ENCODE peak calls at places on chromosomes 7 and 10, in ten cellular contexts. D is PC-9, V is uterus, A is pancreas, F is tibial artery, K is astrocyte, B is body of pancreas, Z is fibroblast of lung, X is spleen, E is upper lobe of right lung. I is an unnamed sample.

GRCh38 chr7:82210422-82211184 is 233.0 kb downstream of the CACNA2D1 start:
- DNase-seq in B (no peak), K (no peak), V (no peak), A (no peak), F (no peak), Z (no peak), E (no peak), X (no peak), D (no peak), I (no peak)

GRCh38 chr10:31419394-31420063 is 100.5 kb downstream of the ZEB1 start:
- DNase-seq in F (no peak), E (no peak), D (no peak), K (peak; percentile 94), X (no peak), B (no peak), V (no peak), Z (peak; percentile 96), A (no peak), I (no peak)

GRCh38 chr10:118922972-118923371 is 106.5 kb upstream of the NANOS1 start:
- DNase-seq in V (no peak), X (no peak), A (no peak), D (no peak), K (no peak), Z (no peak), B (no peak), F (no peak), E (no peak), I (no peak)

GRCh38 chr7:131586759-131587158 is 30.3 kb upstream of the PODXL start:
- DNase-seq in B (no peak), A (no peak), K (no peak), F (no peak), X (no peak), V (no peak), Z (no peak), E (no peak), D (no peak), I (no peak)

GRCh38 chr7:134865001-134865845 is 85.8 kb downstream of the CALD1 start:
- DNase-seq in Z (peak; percentile 63), B (no peak), K (peak; percentile 64), V (no peak), D (no peak), F (no peak), A (no peak), X (no peak), E (no peak), I (no peak)

GRCh38 chr10:68153473-68154210 is 44.4 kb downstream of the MYPN start:
- DNase-seq in B (peak; percentile 62), D (peak; percentile 100), Z (peak; percentile 98), E (no peak), K (peak; percentile 99), F (no peak), V (no peak), A (peak; percentile 31), X (no peak), I (peak; percentile 76)

GRCh38 chr10:61749271-61749670 is 86.5 kb downstream of the CABCOCO1 start:
- DNase-seq in F (no peak), X (no peak), B (no peak), Z (no peak), D (no peak), E (no peak), V (no peak), A (no peak), K (no peak), I (no peak)

GRCh38 chr7:22576941-22577927 is 77.2 kb upstream of the STEAP1B start:
- DNase-seq in A (peak; percentile 27), E (no peak), X (no peak), K (peak; percentile 99), F (peak; percentile 72), D (peak; percentile 100), Z (peak; percentile 99), V (peak; percentile 45), B (peak; percentile 74), I (no peak)

GRCh38 chr10:97685395-97685958 is 1.6 kb downstream of the AVPI1 start:
- DNase-seq in V (no peak), F (no peak), X (no peak), Z (peak; percentile 12), D (peak; percentile 63), A (peak; percentile 45), B (peak; percentile 36), K (no peak), E (peak; percentile 67), I (peak; percentile 96)

GRCh38 chr10:69475433-69475830 is 24.2 kb downstream of the TSPAN15 start:
- DNase-seq in D (no peak), X (no peak), V (no peak), B (no peak), A (no peak), Z (no peak), F (no peak), K (no peak), E (no peak), I (no peak)

GRCh38 chr10:132446661-132447445 is 49.9 kb downstream of the PWWP2B start:
- DNase-seq in K (no peak), A (peak; percentile 86), V (peak; percentile 60), F (no peak), B (peak; percentile 86), E (peak; percentile 89), X (peak; percentile 94), D (peak; percentile 72), Z (peak; percentile 33), I (peak; percentile 43)

GRCh38 chr7:87339373-87339897 is 6.0 kb upstream of the CROT start:
- DNase-seq in F (no peak), B (no peak), X (no peak), A (no peak), E (no peak), V (no peak), Z (no peak), D (no peak), K (no peak), I (no peak)

GRCh38 chr7:130559184-130559583 is 67.3 kb downstream of the MEST start:
- DNase-seq in Z (no peak), F (no peak), A (no peak), D (no peak), V (no peak), X (no peak), E (no peak), B (no peak), K (no peak), I (no peak)

GRCh38 chr10:70811881-70812280 is 3.9 kb upstream of the SGPL1 start:
- DNase-seq in Z (no peak), X (no peak), K (no peak), V (no peak), D (no peak), E (no peak), A (no peak), B (no peak), F (no peak), I (peak; percentile 24)

GRCh38 chr7:20165146-20165510 is 52.1 kb downstream of the MACC1 start:
- DNase-seq in B (no peak), D (no peak), K (no peak), E (no peak), X (no peak), V (no peak), A (no peak), Z (no peak), F (no peak), I (no peak)

GRCh38 chr10:110600487-110601101 is 33.1 kb downstream of the SMC3 start:
- DNase-seq in K (peak; percentile 36), A (no peak), Z (peak; percentile 52), B (peak; percentile 45), V (no peak), D (peak; percentile 39), F (no peak), X (no peak), E (no peak), I (peak; percentile 81)
- H3K36me3 ChIP-seq in K (peaks cover 20% of the 10 kb centered on the region), A (peaks cover 57% of the 10 kb centered on the region), Z (peaks cover 4% of the 10 kb centered on the region), B (no peaks in the 10 kb centered on the region), V (no peaks in the 10 kb centered on the region), D (peaks cover 14% of the 10 kb centered on the region), F (peaks cover 63% of the 10 kb centered on the region), X (peaks cover 11% of the 10 kb centered on the region), E (peaks cover 79% of the 10 kb centered on the region), I (peaks cover 64% of the 10 kb centered on the region)

GRCh38 chr7:1409555-1409954 is 49.7 kb downstream of the MICALL2 start:
- DNase-seq in V (no peak), K (no peak), B (no peak), D (no peak), E (no peak), Z (no peak), A (no peak), X (no peak), F (no peak), I (no peak)
- H3K27me3 ChIP-seq in V (no peaks in the 10 kb centered on the region), K (peaks cover 15% of the 10 kb centered on the region), B (peaks cover 35% of the 10 kb centered on the region), D (peaks cover 75% of the 10 kb centered on the region), E (peaks cover 52% of the 10 kb centered on the region), Z (peaks cover 13% of the 10 kb centered on the region), A (no peaks in the 10 kb centered on the region), X (peaks cover 52% of the 10 kb centered on the region), F (no peaks in the 10 kb centered on the region), I (peaks cover 15% of the 10 kb centered on the region)

DNA sequence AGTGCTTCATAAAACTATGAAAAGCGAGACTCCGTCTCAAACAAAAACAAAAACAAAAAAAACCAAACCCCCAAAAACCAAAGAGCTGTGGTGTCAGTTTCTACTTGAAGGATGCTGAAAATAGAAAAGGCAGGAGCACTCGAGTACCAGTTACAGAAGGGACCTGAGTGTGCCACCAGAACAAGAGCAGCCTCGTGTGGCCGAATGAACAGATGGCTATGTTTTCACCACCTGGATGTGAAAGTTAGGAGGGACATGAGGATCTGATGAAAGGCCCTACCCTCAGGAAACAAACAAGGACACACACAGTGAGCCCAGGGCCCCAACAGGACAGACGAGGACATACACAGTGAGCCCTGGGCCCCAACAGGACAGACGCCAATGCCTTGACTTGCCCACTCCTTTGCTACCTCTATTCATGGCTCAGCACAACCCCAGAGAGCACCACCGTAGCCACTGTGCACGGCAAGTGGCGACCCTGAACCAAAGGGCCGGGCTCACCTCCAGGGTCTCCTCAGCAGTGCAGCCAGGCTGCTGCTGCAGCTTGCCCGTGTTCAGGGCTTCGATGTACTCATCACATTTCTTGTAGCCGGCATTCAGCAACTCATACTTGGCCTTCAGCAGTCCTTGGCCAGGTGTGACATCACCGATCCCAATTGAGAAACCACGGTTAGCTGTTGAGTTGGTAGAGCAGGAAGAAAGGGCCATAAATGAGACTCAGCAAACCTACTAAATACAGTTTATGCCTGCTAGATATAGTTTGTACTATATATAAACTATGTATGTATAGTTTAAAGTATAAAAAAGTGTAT is 24.9 kb downstream of the POLR3A start:
- DNase-seq in A (no peak), V (no peak), Z (no peak), B (peak; percentile 12), K (no peak), X (no peak), D (peak; percentile 34), E (no peak), F (no peak), I (no peak)
- H3K36me3 ChIP-seq in A (peaks cover 74% of the 10 kb centered on the region), V (no peaks in the 10 kb centered on the region), Z (peaks cover 18% of the 10 kb centered on the region), B (peaks cover 16% of the 10 kb centered on the region), K (peaks cover 84% of the 10 kb centered on the region), X (peaks cover 10% of the 10 kb centered on the region), D (peaks cover 74% of the 10 kb centered on the region), E (peaks cover 98% of the 10 kb centered on the region), F (peaks cover 93% of the 10 kb centered on the region), I (peaks cover 76% of the 10 kb centered on the region)

DNA sequence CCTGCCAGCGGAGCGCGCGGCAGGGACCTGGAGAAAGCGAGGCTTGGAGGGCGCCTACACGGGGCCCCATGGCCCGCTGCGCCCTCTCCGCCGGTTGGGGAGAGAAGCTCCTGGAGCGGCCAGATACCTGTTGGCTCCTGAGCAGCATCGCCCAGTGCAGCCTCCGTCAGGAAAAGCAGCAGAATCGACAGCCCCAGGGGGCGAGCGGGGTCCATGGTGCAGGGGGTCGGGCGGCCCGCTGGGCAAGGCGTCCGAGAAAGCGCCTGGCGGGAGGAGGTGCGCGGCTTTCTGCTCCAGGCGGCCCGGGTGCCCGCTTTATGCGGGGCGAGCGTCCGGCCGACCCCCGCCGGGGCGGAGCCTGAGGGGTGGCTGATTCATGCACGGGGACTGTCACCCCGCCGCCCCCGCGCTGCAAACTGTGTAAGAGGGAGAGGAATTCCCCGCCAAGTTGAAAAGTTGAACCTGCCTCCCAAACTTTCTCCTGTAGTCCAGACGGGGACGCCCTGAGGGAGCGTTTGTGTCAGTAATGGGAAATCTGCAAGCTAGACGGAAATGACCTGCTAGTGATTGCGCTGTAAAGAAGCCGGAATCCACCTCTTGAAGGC is at the start of gene TFPI2:
- DNase-seq in E (peak; percentile 65), Z (peak; percentile 85), X (peak; percentile 72), V (peak; percentile 64), K (peak; percentile 82), F (peak; percentile 65), D (peak; percentile 89), B (peak; percentile 72), A (peak; percentile 54), I (peak; percentile 62)
- H3K27me3 ChIP-seq in E (peaks cover 22% of the 10 kb centered on the region), Z (no peaks in the 10 kb centered on the region), X (peaks cover 8% of the 10 kb centered on the region), V (no peaks in the 10 kb centered on the region), K (no peaks in the 10 kb centered on the region), F (no peaks in the 10 kb centered on the region), D (no peaks in the 10 kb centered on the region), B (no peaks in the 10 kb centered on the region), A (no peaks in the 10 kb centered on the region), I (no peaks in the 10 kb centered on the region)

I was measured in SJCRH30.